ENCODE peak calls at places on chromosomes 2 and 18, in four cellular contexts. S is globus pallidus; P is stimulated activated CD4-positive, alpha-beta T cell treated with anti-CD3 and anti-CD28 coated beads, Interleukin-12 subunit alpha, Interleukin-12 subunit beta, amount 100 ng/mL, for 4 hours; N is AG10803. X is an unnamed sample.

GRCh38 chr2:65361623-65362022 is 70.8 kb downstream of the SPRED2 start:
- DNase-seq in P (no peak), N (peak), S (no peak), X (no peak)

GRCh38 chr18:55101458-55101824 is 142.2 kb upstream of the CCDC68 start:
- DNase-seq in N (no peak), P (no peak), S (no peak), X (no peak)

GRCh38 chr18:72460210-72460680 is 83.9 kb downstream of the CBLN2 start:
- DNase-seq in N (peak), P (no peak), S (no peak), X (no peak)

GRCh38 chr2:150165479-150165878 is 322.0 kb downstream of the RND3 start:
- DNase-seq in N (peak), S (peak), P (no peak), X (no peak)

GRCh38 chr2:15780234-15780633 is 160.1 kb upstream of the MYCN start:
- DNase-seq in S (no peak), P (no peak), N (no peak), X (no peak)

GRCh38 chr2:107036293-107036692 is 150.3 kb upstream of the ST6GAL2 start:
- DNase-seq in P (no peak), N (no peak), S (no peak), X (no peak)

GRCh38 chr2:239114119-239114581 is 266.3 kb downstream of the TWIST2 start:
- DNase-seq in P (no peak), N (peak), S (no peak), X (no peak)

GRCh38 chr2:30425326-30425725 is 21.7 kb upstream of the LCLAT1 start:
- DNase-seq in P (no peak), N (peak), S (peak), X (no peak)

GRCh38 chr2:157052685-157053224 is 204.8 kb upstream of the GALNT5 start:
- DNase-seq in S (no peak), N (peak), P (no peak), X (no peak)

GRCh38 chr2:129369437-129369836 is 610.0 kb upstream of the RAB6C start:
- DNase-seq in P (no peak), N (no peak), S (no peak), X (no peak)

GRCh38 chr2:184304006-184304405 is 294.3 kb upstream of the ZNF804A start:
- DNase-seq in P (no peak), S (no peak), N (no peak), X (no peak)

GRCh38 chr2:176139170-176139611 is 9.7 kb downstream of the HOXD8 start:
- DNase-seq in S (no peak), P (no peak), N (peak), X (no peak)

GRCh38 chr2:207792244-207792785 is 22.6 kb upstream of the FZD5 start:
- DNase-seq in P (no peak), S (no peak), N (peak), X (no peak)

GRCh38 chr2:40240067-40240466 is 211.8 kb downstream of the SLC8A1 start:
- DNase-seq in N (peak), P (no peak), S (no peak), X (no peak)

GRCh38 chr2:136381722-136382633 is 264.0 kb upstream of the CXCR4 start:
- DNase-seq in P (peak), S (no peak), N (no peak), X (peak)

GRCh38 chr2:54613361-54613760 is 110.1 kb upstream of the EML6 start:
- DNase-seq in P (no peak), S (no peak), N (no peak), X (no peak)

GRCh38 chr18:51727780-51728179 is 530.3 kb upstream of the MEX3C start:
- DNase-seq in S (no peak), N (no peak), P (no peak), X (no peak)

GRCh38 chr2:235746257-235746934 is 252.6 kb downstream of the AGAP1 start:
- DNase-seq in N (peak), S (peak), P (peak), X (peak)

GRCh38 chr2:18971628-18972027 is 382.3 kb upstream of the NT5C1B start:
- DNase-seq in P (no peak), N (no peak), S (no peak), X (no peak)

GRCh38 chr2:149989447-149990063 is 402.0 kb upstream of the MMADHC start:
- DNase-seq in N (peak), P (no peak), S (no peak), X (no peak)

GRCh38 chr2:137951606-137952005 is 12.7 kb upstream of the HNMT start:
- DNase-seq in P (no peak), S (no peak), N (peak), X (no peak)

GRCh38 chr2:71043531-71044407 is 24.7 kb upstream of the NAGK start:
- DNase-seq in N (no peak), P (no peak), S (no peak), X (no peak)

GRCh38 chr2:241659150-241659739 is 21.8 kb downstream of the ATG4B start:
- DNase-seq in P (peak), S (peak), N (peak), X (peak)

GRCh38 chr18:26791676-26792075 is 73.8 kb downstream of the AQP4 start:
- DNase-seq in S (no peak), N (no peak), P (no peak), X (no peak)

GRCh38 chr2:183950673-183951072 is 647.7 kb upstream of the ZNF804A start:
- DNase-seq in N (no peak), S (no peak), P (no peak), X (no peak)

GRCh38 chr2:159925975-159926374 is 128.0 kb upstream of the CD302 start:
- DNase-seq in S (no peak), N (no peak), P (no peak), X (no peak)

GRCh38 chr2:217793566-217794132 is 209.1 kb downstream of the TNS1 start:
- DNase-seq in S (no peak), P (no peak), N (no peak), X (no peak)